ENCODE peak calls at places on chromosomes 5 and 9, in ten cellular contexts. M, T, E, N, U, C, S, G, Z and Y are unnamed samples.

GRCh38 chr5:103362211-103362610 is 103.6 kb downstream of the MACIR start:
- DNase-seq in U (no peak), S (no peak), G (peak; percentile 72), E (no peak), T (no peak), C (no peak), Z (no peak), M (no peak), N (no peak), Y (no peak)

GRCh38 chr5:159332800-159333563 is 2.7 kb upstream of the IL12B start:
- DNase-seq in N (no peak), G (no peak), Z (no peak), C (no peak), M (no peak), U (peak; percentile 49), E (no peak), S (no peak), T (no peak), Y (no peak)

GRCh38 chr9:85155380-85155779 is 485.9 kb downstream of the NTRK2 start:
- DNase-seq in M (no peak), G (no peak), C (no peak), Z (no peak), S (no peak), E (no peak), N (no peak), T (no peak), U (no peak), Y (no peak)

GRCh38 chr5:132425009-132425937 is 55.8 kb downstream of the SLC22A5 start:
- DNase-seq in G (peak; percentile 91), U (peak; percentile 90), S (peak; percentile 88), E (no peak), T (peak; percentile 54), Z (no peak), N (no peak), C (peak; percentile 74), M (no peak), Y (peak; percentile 69)

GRCh38 chr9:3768286-3768685 is 242.5 kb upstream of the RFX3 start:
- DNase-seq in T (no peak), Z (no peak), S (no peak), C (no peak), N (no peak), G (no peak), U (no peak), M (no peak), E (no peak), Y (no peak)

GRCh38 chr9:123371805-123372590 is 16.0 kb downstream of the CRB2 start:
- DNase-seq in Z (no peak), E (no peak), U (no peak), G (no peak), N (no peak), M (no peak), T (no peak), S (no peak), C (no peak), Y (no peak)

GRCh38 chr5:124748687-124749594 is 2.5 kb upstream of the ZNF608 start:
- DNase-seq in N (peak; percentile 68), G (peak; percentile 95), C (no peak), S (peak; percentile 84), E (peak; percentile 80), U (peak; percentile 81), Z (peak; percentile 72), M (peak; percentile 73), T (peak; percentile 87), Y (no peak)

GRCh38 chr5:143302344-143302743 is 101.1 kb downstream of the NR3C1 start:
- DNase-seq in C (no peak), M (no peak), Z (no peak), G (no peak), U (no peak), E (no peak), N (no peak), T (no peak), S (no peak), Y (no peak)

GRCh38 chr9:98369066-98369425 is 113.6 kb upstream of the TBC1D2 start:
- DNase-seq in E (no peak), Z (no peak), M (no peak), U (no peak), N (no peak), C (no peak), G (no peak), T (no peak), S (no peak), Y (no peak)

GRCh38 chr9:21812945-21813568 is 10.6 kb downstream of the MTAP start:
- DNase-seq in S (peak; percentile 54), M (peak; percentile 73), T (peak; percentile 80), C (peak; percentile 49), N (peak; percentile 78), E (peak; percentile 82), Z (peak; percentile 68), G (peak; percentile 80), U (peak; percentile 69), Y (peak; percentile 33)

GRCh38 chr5:129716235-129717030 is 31.5 kb upstream of the MINAR2 start:
- DNase-seq in M (no peak), Z (no peak), E (no peak), C (no peak), U (no peak), N (no peak), S (no peak), G (peak; percentile 6), T (no peak), Y (no peak)

GRCh38 chr9:37451628-37452027 is 13.6 kb downstream of the ZBTB5 start:
- DNase-seq in E (no peak), U (no peak), C (no peak), M (no peak), G (no peak), Z (no peak), S (no peak), T (no peak), N (no peak), Y (no peak)

GRCh38 chr9:113011911-113012381 is at the start of gene ZNF883:
- DNase-seq in U (no peak), T (peak; percentile 33), S (peak; percentile 50), M (peak; percentile 59), Z (peak; percentile 61), E (peak; percentile 30), G (peak; percentile 46), N (peak; percentile 65), C (peak; percentile 44), Y (no peak)

GRCh38 chr5:143354025-143354424 is 49.5 kb downstream of the NR3C1 start:
- DNase-seq in S (peak; percentile 82), T (no peak), C (peak; percentile 10), N (no peak), Z (no peak), E (no peak), U (no peak), G (peak; percentile 54), M (no peak), Y (no peak)

GRCh38 chr5:125189451-125190051 is 443.1 kb upstream of the ZNF608 start:
- DNase-seq in E (no peak), T (no peak), U (no peak), C (no peak), Z (no peak), G (peak; percentile 49), S (no peak), M (no peak), N (no peak), Y (no peak)

GRCh38 chr5:135342227-135342859 is 56.7 kb downstream of the MACROH2A1 start:
- DNase-seq in S (no peak), C (no peak), M (no peak), E (no peak), N (no peak), Z (no peak), G (no peak), T (no peak), U (no peak), Y (no peak)

GRCh38 chr5:149240354-149240998 is 31.2 kb upstream of the AFAP1L1 start:
- DNase-seq in E (peak; percentile 39), N (peak; percentile 64), U (peak; percentile 73), M (no peak), G (no peak), S (no peak), Z (no peak), C (peak; percentile 90), T (peak; percentile 56), Y (peak; percentile 33)

GRCh38 chr5:56463944-56464571 is 230.9 kb upstream of the ANKRD55 start:
- DNase-seq in G (no peak), Z (no peak), U (no peak), T (no peak), C (no peak), M (no peak), E (no peak), N (no peak), S (no peak), Y (no peak)
- H3K27ac ChIP-seq in G (no peak overlapping the region), Z (no peak overlapping the region), U (no peak overlapping the region), T (no peak overlapping the region), C (no peak overlapping the region), M (no peak overlapping the region), E (no peak overlapping the region), N (no peak overlapping the region), S (no peak overlapping the region), Y (no peak overlapping the region)

DNA sequence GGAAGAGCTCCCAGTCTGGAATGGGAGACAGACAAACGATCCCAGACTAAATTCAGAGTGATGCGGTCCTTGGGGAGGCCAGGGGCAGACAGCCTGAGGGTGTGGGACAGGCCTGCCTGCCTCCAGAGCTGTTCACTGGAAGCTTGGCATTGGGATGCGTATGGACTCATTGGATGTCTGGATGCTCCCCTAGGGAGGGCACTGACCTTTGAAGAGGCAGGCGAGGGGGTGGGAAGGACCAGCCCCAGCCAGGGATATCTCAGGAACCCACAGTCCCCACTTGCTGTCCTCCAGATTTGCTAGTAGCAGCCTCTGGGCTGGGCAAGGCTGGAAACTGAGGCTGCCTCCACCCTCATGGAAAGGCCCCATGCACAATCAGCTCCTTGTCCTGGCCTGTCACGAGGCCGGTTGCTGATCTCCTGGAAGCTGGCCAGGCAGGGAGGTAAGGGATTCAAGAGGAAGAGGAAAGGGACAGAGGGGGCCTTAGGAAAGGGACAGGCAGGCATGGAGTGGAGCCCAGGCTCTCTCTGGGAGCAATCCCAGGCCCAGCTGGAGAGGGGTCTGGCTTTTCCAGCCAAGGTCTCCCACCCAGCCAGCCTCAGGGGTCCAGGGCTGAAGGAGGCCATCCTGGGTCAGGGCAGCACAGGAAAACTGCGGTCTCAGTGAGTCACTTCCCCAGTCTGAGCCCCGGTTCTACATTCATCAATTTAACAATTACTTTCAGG is 69.1 kb upstream of the GGTA1 start:
- DNase-seq in N (no peak), E (no peak), C (no peak), M (peak; percentile 58), Z (no peak), U (no peak), S (no peak), T (peak; percentile 24), G (no peak), Y (no peak)
- H3K4me3 ChIP-seq in N (no peak overlapping the region), E (no peak overlapping the region), C (no peak overlapping the region), M (no peak overlapping the region), Z (no peak overlapping the region), U (no peak overlapping the region), S (no peak overlapping the region), T (peak overlapping the region; percentile 33), G (peak overlapping the region; percentile 24), Y (no peak overlapping the region)

DNA sequence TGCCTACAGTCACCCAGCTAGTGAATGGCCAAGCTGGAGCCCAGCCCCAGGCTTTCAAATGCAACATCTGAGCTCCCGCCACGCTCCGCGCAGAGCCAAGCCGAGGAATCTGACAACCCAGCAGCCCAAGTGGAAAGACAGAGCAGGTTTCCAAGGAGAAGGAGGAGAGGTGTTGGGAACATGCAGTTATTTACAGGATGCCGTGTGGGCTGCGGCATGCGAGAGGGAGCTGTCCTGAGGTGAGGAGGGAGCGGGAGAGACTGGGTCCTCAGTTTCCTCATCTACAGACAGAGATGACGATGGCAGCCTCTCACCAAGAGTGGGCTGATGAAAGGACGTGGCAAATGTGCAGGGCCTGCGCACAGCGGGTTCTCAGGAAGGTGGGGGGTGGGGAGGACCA is 15.0 kb upstream of the CPLX2 start:
- DNase-seq in Z (no peak), G (no peak), C (no peak), S (no peak), M (no peak), T (no peak), U (no peak), N (no peak), E (no peak), Y (no peak)
- H3K27ac ChIP-seq in Z (no peak overlapping the region), G (no peak overlapping the region), C (no peak overlapping the region), S (no peak overlapping the region), M (no peak overlapping the region), T (no peak overlapping the region), U (no peak overlapping the region), N (no peak overlapping the region), E (no peak overlapping the region), Y (no peak overlapping the region)

GRCh38 chr5:120988970-120989369 is 524.9 kb downstream of the PRR16 start:
- DNase-seq in T (no peak), N (no peak), S (no peak), Z (no peak), C (no peak), U (no peak), G (peak; percentile 1), E (no peak), M (no peak), Y (no peak)
- H3K4me3 ChIP-seq in T (no peak overlapping the region), N (no peak overlapping the region), S (no peak overlapping the region), Z (no peak overlapping the region), C (no peak overlapping the region), U (no peak overlapping the region), G (no peak overlapping the region), E (no peak overlapping the region), M (no peak overlapping the region), Y (no peak overlapping the region)